ENCODE peak calls at places on chromosomes 4 and X, in four cellular contexts. One of them, this sample, is unnamed.

GRCh38 chr4:56760194-56760593 is 61.3 kb downstream of the SPINK2 start:
- DNase-seq in activated CD8-positive, alpha-beta memory T cell treated with anti-CD3 and anti-CD28 coated beads, Interleukin-2, amount 50 U/mL, for 48 hours: no peak
- DNase-seq in AG09309: no peak
- DNase-seq in ovary: no peak
- DNase-seq in this sample: no peak

GRCh38 chr4:75892508-75892907 is 9.7 kb downstream of the PPEF2 start:
- DNase-seq in activated CD8-positive, alpha-beta memory T cell treated with anti-CD3 and anti-CD28 coated beads, Interleukin-2, amount 50 U/mL, for 48 hours: no peak
- DNase-seq in ovary: no peak
- DNase-seq in AG09309: no peak
- DNase-seq in this sample: no peak

GRCh38 chr4:101421393-101421792 is 74.1 kb upstream of the PPP3CA start:
- DNase-seq in ovary: no peak
- DNase-seq in AG09309: no peak
- DNase-seq in activated CD8-positive, alpha-beta memory T cell treated with anti-CD3 and anti-CD28 coated beads, Interleukin-2, amount 50 U/mL, for 48 hours: no peak
- DNase-seq in this sample: no peak

GRCh38 chr4:107931775-107932321 is 499 bp downstream of the CYP2U1 start:
- DNase-seq in AG09309: no peak
- DNase-seq in ovary: no peak
- DNase-seq in activated CD8-positive, alpha-beta memory T cell treated with anti-CD3 and anti-CD28 coated beads, Interleukin-2, amount 50 U/mL, for 48 hours: peak
- DNase-seq in this sample: no peak

GRCh38 chr4:174214102-174214878 is 69.2 kb downstream of the FBXO8 start:
- DNase-seq in ovary: no peak
- DNase-seq in activated CD8-positive, alpha-beta memory T cell treated with anti-CD3 and anti-CD28 coated beads, Interleukin-2, amount 50 U/mL, for 48 hours: peak
- DNase-seq in AG09309: no peak
- DNase-seq in this sample: no peak

GRCh38 chrX:31508338-31508737 is 436.5 kb upstream of the FTHL17 start:
- DNase-seq in AG09309: no peak
- DNase-seq in activated CD8-positive, alpha-beta memory T cell treated with anti-CD3 and anti-CD28 coated beads, Interleukin-2, amount 50 U/mL, for 48 hours: no peak
- DNase-seq in ovary: no peak
- DNase-seq in this sample: no peak

GRCh38 chrX:136639506-136640176 is 8.3 kb upstream of the CD40LG start:
- DNase-seq in AG09309: no peak
- DNase-seq in ovary: no peak
- DNase-seq in activated CD8-positive, alpha-beta memory T cell treated with anti-CD3 and anti-CD28 coated beads, Interleukin-2, amount 50 U/mL, for 48 hours: no peak
- DNase-seq in this sample: no peak

GRCh38 chr4:40040908-40041307 is 15.7 kb upstream of the N4BP2 start:
- DNase-seq in AG09309: no peak
- DNase-seq in ovary: no peak
- DNase-seq in activated CD8-positive, alpha-beta memory T cell treated with anti-CD3 and anti-CD28 coated beads, Interleukin-2, amount 50 U/mL, for 48 hours: no peak
- DNase-seq in this sample: no peak

GRCh38 chrX:17882680-17883079 is 21.6 kb upstream of the RAI2 start:
- DNase-seq in AG09309: no peak
- DNase-seq in activated CD8-positive, alpha-beta memory T cell treated with anti-CD3 and anti-CD28 coated beads, Interleukin-2, amount 50 U/mL, for 48 hours: no peak
- DNase-seq in ovary: no peak
- DNase-seq in this sample: no peak

GRCh38 chr4:184811484-184812180 is 14.1 kb downstream of the ACSL1 start:
- DNase-seq in ovary: no peak
- DNase-seq in AG09309: no peak
- DNase-seq in activated CD8-positive, alpha-beta memory T cell treated with anti-CD3 and anti-CD28 coated beads, Interleukin-2, amount 50 U/mL, for 48 hours: no peak
- DNase-seq in this sample: no peak

GRCh38 chr4:106603471-106603870 is 234.9 kb upstream of the GIMD1 start:
- DNase-seq in activated CD8-positive, alpha-beta memory T cell treated with anti-CD3 and anti-CD28 coated beads, Interleukin-2, amount 50 U/mL, for 48 hours: no peak
- DNase-seq in AG09309: no peak
- DNase-seq in ovary: no peak
- DNase-seq in this sample: no peak

GRCh38 chr4:93416337-93417102 is 412.0 kb upstream of the ATOH1 start:
- DNase-seq in ovary: no peak
- DNase-seq in activated CD8-positive, alpha-beta memory T cell treated with anti-CD3 and anti-CD28 coated beads, Interleukin-2, amount 50 U/mL, for 48 hours: no peak
- DNase-seq in AG09309: no peak
- DNase-seq in this sample: no peak

GRCh38 chr4:109671350-109671749 is 31.9 kb downstream of the CASP6 start:
- DNase-seq in ovary: no peak
- DNase-seq in AG09309: no peak
- DNase-seq in activated CD8-positive, alpha-beta memory T cell treated with anti-CD3 and anti-CD28 coated beads, Interleukin-2, amount 50 U/mL, for 48 hours: no peak
- DNase-seq in this sample: no peak

GRCh38 chr4:184937030-184937710 is 81.1 kb upstream of the HELT start:
- DNase-seq in ovary: no peak
- DNase-seq in AG09309: no peak
- DNase-seq in activated CD8-positive, alpha-beta memory T cell treated with anti-CD3 and anti-CD28 coated beads, Interleukin-2, amount 50 U/mL, for 48 hours: no peak
- DNase-seq in this sample: no peak

GRCh38 chrX:49992809-49993208 is 70.4 kb downstream of the CLCN5 start:
- DNase-seq in ovary: no peak
- DNase-seq in activated CD8-positive, alpha-beta memory T cell treated with anti-CD3 and anti-CD28 coated beads, Interleukin-2, amount 50 U/mL, for 48 hours: no peak
- DNase-seq in AG09309: no peak
- DNase-seq in this sample: no peak

GRCh38 chr4:155042014-155042413 is 166.4 kb upstream of the NPY2R start:
- DNase-seq in ovary: no peak
- DNase-seq in activated CD8-positive, alpha-beta memory T cell treated with anti-CD3 and anti-CD28 coated beads, Interleukin-2, amount 50 U/mL, for 48 hours: no peak
- DNase-seq in AG09309: no peak
- DNase-seq in this sample: no peak

GRCh38 chr4:149595500-149595899 is 220.1 kb downstream of the IQCM start:
- DNase-seq in AG09309: no peak
- DNase-seq in ovary: no peak
- DNase-seq in activated CD8-positive, alpha-beta memory T cell treated with anti-CD3 and anti-CD28 coated beads, Interleukin-2, amount 50 U/mL, for 48 hours: no peak
- DNase-seq in this sample: no peak

GRCh38 chr4:123995939-123996338 is 599.3 kb downstream of the SPRY1 start:
- DNase-seq in activated CD8-positive, alpha-beta memory T cell treated with anti-CD3 and anti-CD28 coated beads, Interleukin-2, amount 50 U/mL, for 48 hours: no peak
- DNase-seq in AG09309: peak
- DNase-seq in ovary: no peak
- DNase-seq in this sample: no peak

GRCh38 chr4:140149851-140150635 is 3.9 kb downstream of the MAML3 start:
- DNase-seq in AG09309: no peak
- DNase-seq in activated CD8-positive, alpha-beta memory T cell treated with anti-CD3 and anti-CD28 coated beads, Interleukin-2, amount 50 U/mL, for 48 hours: peak
- DNase-seq in ovary: peak
- DNase-seq in this sample: no peak

GRCh38 chr4:63464393-63464792 is 944.9 kb downstream of the TECRL start:
- DNase-seq in ovary: no peak
- DNase-seq in AG09309: no peak
- DNase-seq in activated CD8-positive, alpha-beta memory T cell treated with anti-CD3 and anti-CD28 coated beads, Interleukin-2, amount 50 U/mL, for 48 hours: no peak
- DNase-seq in this sample: no peak

GRCh38 chrX:120429776-120430535 is 39.1 kb downstream of the LAMP2 start:
- DNase-seq in ovary: no peak
- DNase-seq in activated CD8-positive, alpha-beta memory T cell treated with anti-CD3 and anti-CD28 coated beads, Interleukin-2, amount 50 U/mL, for 48 hours: no peak
- DNase-seq in AG09309: no peak
- DNase-seq in this sample: no peak

GRCh38 chr4:8297691-8298485 is 28.3 kb downstream of the HTRA3 start:
- DNase-seq in activated CD8-positive, alpha-beta memory T cell treated with anti-CD3 and anti-CD28 coated beads, Interleukin-2, amount 50 U/mL, for 48 hours: no peak
- DNase-seq in ovary: peak
- DNase-seq in AG09309: no peak
- DNase-seq in this sample: no peak

GRCh38 chrX:97882306-97882705 is 998.6 kb downstream of the RPA4 start:
- DNase-seq in ovary: no peak
- DNase-seq in AG09309: no peak
- DNase-seq in activated CD8-positive, alpha-beta memory T cell treated with anti-CD3 and anti-CD28 coated beads, Interleukin-2, amount 50 U/mL, for 48 hours: no peak
- DNase-seq in this sample: no peak

GRCh38 chr4:176883108-176883550 is 90.4 kb upstream of the VEGFC start:
- DNase-seq in ovary: no peak
- DNase-seq in activated CD8-positive, alpha-beta memory T cell treated with anti-CD3 and anti-CD28 coated beads, Interleukin-2, amount 50 U/mL, for 48 hours: no peak
- DNase-seq in AG09309: no peak
- DNase-seq in this sample: no peak

GRCh38 chrX:66004928-66005831 is 34.7 kb downstream of the VSIG4 start:
- DNase-seq in AG09309: no peak
- DNase-seq in ovary: no peak
- DNase-seq in activated CD8-positive, alpha-beta memory T cell treated with anti-CD3 and anti-CD28 coated beads, Interleukin-2, amount 50 U/mL, for 48 hours: no peak
- DNase-seq in this sample: no peak

GRCh38 chrX:6026980-6027379 is 201.7 kb downstream of the NLGN4X start:
- DNase-seq in ovary: no peak
- DNase-seq in activated CD8-positive, alpha-beta memory T cell treated with anti-CD3 and anti-CD28 coated beads, Interleukin-2, amount 50 U/mL, for 48 hours: no peak
- DNase-seq in AG09309: no peak
- DNase-seq in this sample: peak

GRCh38 chr4:590313-590841 is 14.3 kb upstream of the TMEM271 start:
- DNase-seq in ovary: no peak
- DNase-seq in activated CD8-positive, alpha-beta memory T cell treated with anti-CD3 and anti-CD28 coated beads, Interleukin-2, amount 50 U/mL, for 48 hours: no peak
- DNase-seq in AG09309: no peak
- DNase-seq in this sample: no peak

GRCh38 chr4:94274912-94275311 is 67.2 kb downstream of the SMARCAD1 start:
- DNase-seq in activated CD8-positive, alpha-beta memory T cell treated with anti-CD3 and anti-CD28 coated beads, Interleukin-2, amount 50 U/mL, for 48 hours: no peak
- DNase-seq in ovary: no peak
- DNase-seq in AG09309: peak
- DNase-seq in this sample: no peak

GRCh38 chr4:151690164-151690856 is 70.5 kb downstream of the GATB start:
- DNase-seq in activated CD8-positive, alpha-beta memory T cell treated with anti-CD3 and anti-CD28 coated beads, Interleukin-2, amount 50 U/mL, for 48 hours: no peak
- DNase-seq in ovary: no peak
- DNase-seq in AG09309: peak
- DNase-seq in this sample: no peak

GRCh38 chrX:28609917-28610613 is 22.8 kb downstream of the IL1RAPL1 start:
- DNase-seq in ovary: no peak
- DNase-seq in activated CD8-positive, alpha-beta memory T cell treated with anti-CD3 and anti-CD28 coated beads, Interleukin-2, amount 50 U/mL, for 48 hours: no peak
- DNase-seq in AG09309: no peak
- DNase-seq in this sample: no peak

GRCh38 chrX:23964177-23964576 is 56.4 kb downstream of the CXorf58 start:
- DNase-seq in ovary: no peak
- DNase-seq in AG09309: no peak
- DNase-seq in activated CD8-positive, alpha-beta memory T cell treated with anti-CD3 and anti-CD28 coated beads, Interleukin-2, amount 50 U/mL, for 48 hours: no peak
- DNase-seq in this sample: no peak

GRCh38 chrX:19731307-19731706 is 156.1 kb downstream of the SH3KBP1 start:
- DNase-seq in AG09309: no peak
- DNase-seq in ovary: no peak
- DNase-seq in activated CD8-positive, alpha-beta memory T cell treated with anti-CD3 and anti-CD28 coated beads, Interleukin-2, amount 50 U/mL, for 48 hours: no peak
- DNase-seq in this sample: no peak

GRCh38 chrX:41720125-41720780 is 3.7 kb upstream of the GPR82 start:
- DNase-seq in ovary: no peak
- DNase-seq in AG09309: no peak
- DNase-seq in activated CD8-positive, alpha-beta memory T cell treated with anti-CD3 and anti-CD28 coated beads, Interleukin-2, amount 50 U/mL, for 48 hours: peak
- DNase-seq in this sample: no peak

GRCh38 chr4:124641715-124642380 is 70.7 kb downstream of the ANKRD50 start:
- DNase-seq in activated CD8-positive, alpha-beta memory T cell treated with anti-CD3 and anti-CD28 coated beads, Interleukin-2, amount 50 U/mL, for 48 hours: no peak
- DNase-seq in ovary: no peak
- DNase-seq in AG09309: peak
- DNase-seq in this sample: no peak

GRCh38 chr4:174429701-174430100 is 92.6 kb downstream of the HPGD start:
- DNase-seq in AG09309: no peak
- DNase-seq in activated CD8-positive, alpha-beta memory T cell treated with anti-CD3 and anti-CD28 coated beads, Interleukin-2, amount 50 U/mL, for 48 hours: no peak
- DNase-seq in ovary: no peak
- DNase-seq in this sample: no peak

GRCh38 chr4:2287594-2287915 is 25.6 kb upstream of the MXD4 start:
- DNase-seq in ovary: no peak
- DNase-seq in activated CD8-positive, alpha-beta memory T cell treated with anti-CD3 and anti-CD28 coated beads, Interleukin-2, amount 50 U/mL, for 48 hours: no peak
- DNase-seq in AG09309: no peak
- DNase-seq in this sample: no peak

GRCh38 chr4:11376146-11376545 is 52.5 kb downstream of the HS3ST1 start:
- DNase-seq in ovary: no peak
- DNase-seq in activated CD8-positive, alpha-beta memory T cell treated with anti-CD3 and anti-CD28 coated beads, Interleukin-2, amount 50 U/mL, for 48 hours: no peak
- DNase-seq in AG09309: no peak
- DNase-seq in this sample: no peak

GRCh38 chr4:566035-566434 is 10.1 kb downstream of the TMEM271 start:
- DNase-seq in ovary: no peak
- DNase-seq in activated CD8-positive, alpha-beta memory T cell treated with anti-CD3 and anti-CD28 coated beads, Interleukin-2, amount 50 U/mL, for 48 hours: no peak
- DNase-seq in AG09309: no peak
- DNase-seq in this sample: no peak

GRCh38 chr4:40916880-40917279 is 167.1 kb downstream of the NSUN7 start:
- DNase-seq in activated CD8-positive, alpha-beta memory T cell treated with anti-CD3 and anti-CD28 coated beads, Interleukin-2, amount 50 U/mL, for 48 hours: peak
- DNase-seq in ovary: no peak
- DNase-seq in AG09309: no peak
- DNase-seq in this sample: no peak

GRCh38 chr4:102137217-102137616 is 208.1 kb downstream of the SLC39A8 start:
- DNase-seq in AG09309: no peak
- DNase-seq in ovary: no peak
- DNase-seq in activated CD8-positive, alpha-beta memory T cell treated with anti-CD3 and anti-CD28 coated beads, Interleukin-2, amount 50 U/mL, for 48 hours: no peak
- DNase-seq in this sample: no peak

This sample was measured in iPS DF 19.7.